ENCODE peak calls at places on chromosome 1, in six cellular contexts. S is head of caudate nucleus; I is GM23338; A is effector memory CD4-positive, alpha-beta T cell; O is caudate nucleus; D is lung microvascular endothelial cell. X is an unnamed sample.

GRCh38 chr1:107250169-107250568 is 109.3 kb downstream of the NTNG1 start:
- DNase-seq in D (no peak), S (no peak), I (peak), O (no peak), A (no peak), X (no peak)

GRCh38 chr1:13809461-13810159 is 109.6 kb downstream of the PRDM2 start:
- DNase-seq in S (no peak), A (no peak), I (no peak), O (no peak), D (no peak), X (peak)

GRCh38 chr1:192524223-192524622 is 51.4 kb upstream of the RGS1 start:
- DNase-seq in A (no peak), I (no peak), D (peak), S (no peak), O (no peak), X (no peak)

GRCh38 chr1:114353233-114353632 is 157.8 kb downstream of the TRIM33 start:
- DNase-seq in S (no peak), I (peak), D (peak), O (no peak), A (no peak), X (no peak)

GRCh38 chr1:108860190-108860907 is 3.5 kb upstream of the AKNAD1 start:
- DNase-seq in S (no peak), D (no peak), I (no peak), A (no peak), O (no peak), X (no peak)

GRCh38 chr1:99645199-99645598 is 714 bp upstream of the PALMD start:
- DNase-seq in S (no peak), O (no peak), A (no peak), I (no peak), D (peak), X (no peak)

GRCh38 chr1:110336300-110337039 is 2.7 kb upstream of the RBM15 start:
- DNase-seq in S (no peak), I (no peak), A (no peak), D (no peak), O (no peak), X (no peak)

GRCh38 chr1:212229654-212230053 is 55.6 kb upstream of the PPP2R5A start:
- DNase-seq in O (no peak), I (no peak), S (no peak), D (no peak), A (no peak), X (no peak)

GRCh38 chr1:11708554-11709350 is 17.2 kb downstream of the DRAXIN start:
- DNase-seq in A (no peak), D (no peak), I (no peak), O (no peak), S (no peak), X (peak)

GRCh38 chr1:197606163-197606562 is 169.1 kb downstream of the DENND1B start:
- DNase-seq in O (no peak), S (no peak), D (no peak), A (no peak), I (no peak), X (no peak)

GRCh38 chr1:32047701-32048100 is 25.0 kb upstream of the TMEM39B start:
- DNase-seq in I (no peak), A (no peak), D (no peak), O (no peak), S (no peak), X (no peak)

GRCh38 chr1:101291562-101292035 is 54.8 kb downstream of the S1PR1 start:
- DNase-seq in A (peak), S (no peak), I (no peak), O (no peak), D (peak), X (peak)

GRCh38 chr1:160711528-160712311 is at the start of gene CD48:
- DNase-seq in S (no peak), O (no peak), I (no peak), A (peak), D (no peak), X (peak)

GRCh38 chr1:54490361-54491248 is 57.4 kb upstream of the ACOT11 start:
- DNase-seq in S (no peak), D (no peak), A (no peak), I (peak), O (no peak), X (no peak)

GRCh38 chr1:82934069-82934468 is 1064.9 kb downstream of the TTLL7 start:
- DNase-seq in S (peak), D (no peak), I (no peak), A (no peak), O (no peak), X (no peak)

GRCh38 chr1:201142854-201143725 is 11.2 kb downstream of the TMEM9 start:
- DNase-seq in D (no peak), A (no peak), I (no peak), O (no peak), S (no peak), X (no peak)

X was measured in NK-92 treated with Interleukin-12 subunit alpha and Interleukin-12 subunit beta, amount 100 ng/mL, for 24 hours.